ENCODE peak calls at places on chromosome 21, in six cellular contexts. One of them, this sample, is unnamed.

GRCh38 chr21:44433791-44434567 is 21.3 kb upstream of the LRRC3 start:
- DNase-seq in nephron progenitor cell: no peak
- DNase-seq in neural crest cell: no peak
- DNase-seq in bronchial epithelial cell: no peak
- DNase-seq in PC-3: no peak
- DNase-seq in fibroblast of pulmonary artery: no peak
- DNase-seq in this sample: no peak

GRCh38 chr21:17738171-17738953 is 80.8 kb downstream of the C21orf91 start:
- DNase-seq in nephron progenitor cell: no peak
- DNase-seq in bronchial epithelial cell: no peak
- DNase-seq in PC-3: peak; percentile 50
- DNase-seq in fibroblast of pulmonary artery: no peak
- DNase-seq in neural crest cell: no peak
- DNase-seq in this sample: no peak

GRCh38 chr21:43211085-43212071 is 42.6 kb downstream of the CRYAA start:
- DNase-seq in bronchial epithelial cell: no peak
- DNase-seq in PC-3: no peak
- DNase-seq in fibroblast of pulmonary artery: peak; percentile 7
- DNase-seq in nephron progenitor cell: peak; percentile 45
- DNase-seq in neural crest cell: peak; percentile 28
- DNase-seq in this sample: no peak

GRCh38 chr21:43881283-43881682 is 16.3 kb downstream of the AGPAT3 start:
- DNase-seq in PC-3: no peak
- DNase-seq in nephron progenitor cell: no peak
- DNase-seq in bronchial epithelial cell: no peak
- DNase-seq in neural crest cell: no peak
- DNase-seq in fibroblast of pulmonary artery: no peak
- DNase-seq in this sample: peak; percentile 42

GRCh38 chr21:44431300-44431699 is 24.0 kb upstream of the LRRC3 start:
- DNase-seq in PC-3: no peak
- DNase-seq in neural crest cell: no peak
- DNase-seq in bronchial epithelial cell: no peak
- DNase-seq in nephron progenitor cell: no peak
- DNase-seq in fibroblast of pulmonary artery: no peak
- DNase-seq in this sample: no peak

GRCh38 chr21:36141513-36141925 is 6.6 kb downstream of the CBR3 start:
- DNase-seq in fibroblast of pulmonary artery: peak; percentile 85
- DNase-seq in neural crest cell: peak; percentile 69
- DNase-seq in PC-3: peak; percentile 100
- DNase-seq in bronchial epithelial cell: peak; percentile 98
- DNase-seq in nephron progenitor cell: peak; percentile 75
- DNase-seq in this sample: peak; percentile 74

GRCh38 chr21:22575165-22575584 is 1577.0 kb downstream of the NCAM2 start:
- DNase-seq in bronchial epithelial cell: no peak
- DNase-seq in neural crest cell: peak; percentile 14
- DNase-seq in nephron progenitor cell: peak; percentile 25
- DNase-seq in fibroblast of pulmonary artery: peak; percentile 0
- DNase-seq in PC-3: peak; percentile 47
- DNase-seq in this sample: no peak

GRCh38 chr21:33241846-33242245 is 12.1 kb downstream of the IFNAR2 start:
- DNase-seq in bronchial epithelial cell: no peak
- DNase-seq in fibroblast of pulmonary artery: no peak
- DNase-seq in neural crest cell: no peak
- DNase-seq in nephron progenitor cell: no peak
- DNase-seq in PC-3: no peak
- DNase-seq in this sample: no peak

GRCh38 chr21:42553435-42553834 is 39.8 kb downstream of the SLC37A1 start:
- DNase-seq in neural crest cell: no peak
- DNase-seq in bronchial epithelial cell: no peak
- DNase-seq in nephron progenitor cell: no peak
- DNase-seq in PC-3: no peak
- DNase-seq in fibroblast of pulmonary artery: no peak
- DNase-seq in this sample: no peak

GRCh38 chr21:41706263-41706639 is 60.6 kb downstream of the RIPK4 start:
- DNase-seq in nephron progenitor cell: no peak
- DNase-seq in bronchial epithelial cell: no peak
- DNase-seq in PC-3: no peak
- DNase-seq in neural crest cell: no peak
- DNase-seq in fibroblast of pulmonary artery: no peak
- DNase-seq in this sample: no peak

GRCh38 chr21:23401278-23401677 is 2206.0 kb downstream of the MRPL39 start:
- DNase-seq in neural crest cell: no peak
- DNase-seq in bronchial epithelial cell: peak; percentile 10
- DNase-seq in nephron progenitor cell: no peak
- DNase-seq in PC-3: peak; percentile 61
- DNase-seq in fibroblast of pulmonary artery: peak; percentile 1
- DNase-seq in this sample: no peak

GRCh38 chr21:33825898-33826297 is 89.7 kb downstream of the ATP5PO start:
- DNase-seq in bronchial epithelial cell: no peak
- DNase-seq in PC-3: no peak
- DNase-seq in fibroblast of pulmonary artery: peak; percentile 34
- DNase-seq in neural crest cell: no peak
- DNase-seq in nephron progenitor cell: no peak
- DNase-seq in this sample: no peak

GRCh38 chr21:42684109-42684916 is 30.9 kb downstream of the PDE9A start:
- DNase-seq in PC-3: peak; percentile 28
- DNase-seq in bronchial epithelial cell: no peak
- DNase-seq in fibroblast of pulmonary artery: no peak
- DNase-seq in neural crest cell: no peak
- DNase-seq in nephron progenitor cell: no peak
- DNase-seq in this sample: no peak

GRCh38 chr21:35508389-35508888 is 459.3 kb upstream of the RUNX1 start:
- DNase-seq in neural crest cell: peak; percentile 23
- DNase-seq in nephron progenitor cell: no peak
- DNase-seq in bronchial epithelial cell: peak; percentile 47
- DNase-seq in fibroblast of pulmonary artery: peak; percentile 91
- DNase-seq in PC-3: peak; percentile 92
- DNase-seq in this sample: no peak

GRCh38 chr21:39251326-39251725 is 62.1 kb downstream of the BRWD1 start:
- DNase-seq in fibroblast of pulmonary artery: no peak
- DNase-seq in nephron progenitor cell: no peak
- DNase-seq in PC-3: no peak
- DNase-seq in bronchial epithelial cell: no peak
- DNase-seq in neural crest cell: no peak
- DNase-seq in this sample: no peak

GRCh38 chr21:35428927-35429326 is 379.8 kb upstream of the RUNX1 start:
- DNase-seq in PC-3: no peak
- DNase-seq in bronchial epithelial cell: no peak
- DNase-seq in fibroblast of pulmonary artery: peak; percentile 3
- DNase-seq in neural crest cell: no peak
- DNase-seq in nephron progenitor cell: no peak
- DNase-seq in this sample: no peak

GRCh38 chr21:15993951-15994350 is 264.2 kb downstream of the USP25 start:
- DNase-seq in neural crest cell: no peak
- DNase-seq in nephron progenitor cell: no peak
- DNase-seq in bronchial epithelial cell: no peak
- DNase-seq in PC-3: no peak
- DNase-seq in fibroblast of pulmonary artery: no peak
- DNase-seq in this sample: no peak

GRCh38 chr21:22657786-22658185 is 1659.6 kb downstream of the NCAM2 start:
- DNase-seq in neural crest cell: no peak
- DNase-seq in PC-3: no peak
- DNase-seq in nephron progenitor cell: no peak
- DNase-seq in bronchial epithelial cell: no peak
- DNase-seq in fibroblast of pulmonary artery: no peak
- DNase-seq in this sample: no peak

GRCh38 chr21:44758781-44759627 is 42.6 kb downstream of the UBE2G2 start:
- DNase-seq in bronchial epithelial cell: no peak
- DNase-seq in fibroblast of pulmonary artery: no peak
- DNase-seq in neural crest cell: no peak
- DNase-seq in nephron progenitor cell: no peak
- DNase-seq in PC-3: no peak
- DNase-seq in this sample: no peak

GRCh38 chr21:44461438-44462089 is 6.3 kb downstream of the LRRC3 start:
- DNase-seq in PC-3: no peak
- DNase-seq in nephron progenitor cell: no peak
- DNase-seq in bronchial epithelial cell: no peak
- DNase-seq in neural crest cell: no peak
- DNase-seq in fibroblast of pulmonary artery: no peak
- DNase-seq in this sample: no peak

DNA sequence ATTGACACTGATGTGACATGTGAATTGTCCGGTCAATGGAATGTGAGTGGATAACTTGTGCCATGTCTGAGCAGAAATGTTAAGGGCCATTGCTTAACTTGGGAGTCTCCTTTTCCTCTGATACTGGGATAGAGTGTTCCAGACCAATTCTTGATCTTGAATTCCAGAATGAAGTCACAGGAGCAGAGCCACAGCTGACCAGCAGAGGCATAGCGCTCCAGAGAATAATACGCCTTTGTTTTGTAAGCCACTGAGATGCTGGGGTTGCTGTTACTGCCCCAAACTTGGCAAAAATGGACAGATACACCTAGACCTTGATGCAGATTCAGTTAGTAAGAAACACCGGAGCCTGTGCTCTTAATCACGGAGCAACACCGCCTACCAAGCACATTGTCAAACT is 6.3 kb downstream of the KCNJ6 start:
- DNase-seq in nephron progenitor cell: no peak
- DNase-seq in fibroblast of pulmonary artery: no peak
- DNase-seq in neural crest cell: no peak
- DNase-seq in bronchial epithelial cell: no peak
- DNase-seq in PC-3: no peak
- DNase-seq in this sample: no peak
- TF ChIP-seq CTCF in nephron progenitor cell: no peak
- TF ChIP-seq CTCF in fibroblast of pulmonary artery: no peak
- TF ChIP-seq CTCF in neural crest cell: peak; percentile 38
- TF ChIP-seq CTCF in bronchial epithelial cell: no peak
- TF ChIP-seq CTCF in PC-3: peak; percentile 41
- TF ChIP-seq CTCF in this sample: no peak

GRCh38 chr21:45818276-45818903 is 163.2 kb upstream of the COL6A1 start:
- DNase-seq in fibroblast of pulmonary artery: peak; percentile 81
- DNase-seq in neural crest cell: no peak
- DNase-seq in nephron progenitor cell: no peak
- DNase-seq in PC-3: peak; percentile 83
- DNase-seq in bronchial epithelial cell: peak; percentile 62
- DNase-seq in this sample: no peak
- TF ChIP-seq CTCF in fibroblast of pulmonary artery: no peak
- TF ChIP-seq CTCF in neural crest cell: no peak
- TF ChIP-seq CTCF in nephron progenitor cell: no peak
- TF ChIP-seq CTCF in PC-3: peak; percentile 48
- TF ChIP-seq CTCF in bronchial epithelial cell: no peak
- TF ChIP-seq CTCF in this sample: no peak

DNA sequence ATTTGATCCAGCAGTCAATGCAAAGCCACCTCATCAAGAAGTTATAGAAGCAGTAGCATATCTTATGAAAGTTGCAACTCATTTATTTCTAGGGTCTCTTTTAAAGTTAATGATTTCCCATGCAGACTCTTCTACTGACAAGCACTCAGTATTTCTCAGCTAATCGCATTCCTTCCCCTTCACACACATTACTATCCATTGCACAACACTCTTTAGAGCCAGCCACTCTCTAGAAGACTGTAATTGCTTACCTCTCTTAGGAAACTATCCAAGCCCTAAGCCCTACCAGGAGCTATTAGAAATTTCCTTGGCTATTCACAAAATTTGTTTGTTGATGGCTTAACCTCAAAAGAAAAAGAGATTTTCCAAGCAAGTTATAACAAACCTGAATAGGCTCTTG is 106.0 kb downstream of the ADAMTS1 start:
- DNase-seq in fibroblast of pulmonary artery: peak; percentile 41
- DNase-seq in nephron progenitor cell: no peak
- DNase-seq in neural crest cell: no peak
- DNase-seq in bronchial epithelial cell: peak; percentile 8
- DNase-seq in PC-3: no peak
- DNase-seq in this sample: no peak
- TF ChIP-seq CTCF in fibroblast of pulmonary artery: no peak
- TF ChIP-seq CTCF in nephron progenitor cell: no peak
- TF ChIP-seq CTCF in neural crest cell: no peak
- TF ChIP-seq CTCF in bronchial epithelial cell: no peak
- TF ChIP-seq CTCF in PC-3: no peak
- TF ChIP-seq CTCF in this sample: no peak

DNA sequence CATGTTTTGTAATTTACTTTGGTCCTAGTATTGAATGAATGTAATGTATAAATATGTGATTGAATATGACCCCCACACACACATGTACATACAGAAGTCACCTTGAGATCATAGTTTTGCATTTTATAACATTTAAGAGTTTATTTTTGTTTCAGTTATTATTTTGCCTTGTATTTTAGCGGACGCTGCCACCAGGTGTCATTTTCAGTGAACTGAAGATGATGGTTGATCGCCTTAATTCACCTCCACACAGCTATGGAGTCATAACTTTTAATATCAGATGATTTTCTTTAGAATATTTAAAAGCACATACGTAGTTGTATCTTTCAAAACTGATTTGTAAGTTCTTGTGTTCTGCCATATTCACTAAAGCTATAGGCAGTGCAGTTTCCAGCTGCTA is 130.4 kb downstream of the DYRK1A start:
- DNase-seq in bronchial epithelial cell: no peak
- DNase-seq in nephron progenitor cell: no peak
- DNase-seq in fibroblast of pulmonary artery: peak; percentile 33
- DNase-seq in PC-3: peak; percentile 34
- DNase-seq in neural crest cell: no peak
- DNase-seq in this sample: no peak
- TF ChIP-seq CTCF in bronchial epithelial cell: no peak
- TF ChIP-seq CTCF in nephron progenitor cell: no peak
- TF ChIP-seq CTCF in fibroblast of pulmonary artery: peak; percentile 27
- TF ChIP-seq CTCF in PC-3: peak; percentile 68
- TF ChIP-seq CTCF in neural crest cell: peak; percentile 56
- TF ChIP-seq CTCF in this sample: no peak

GRCh38 chr21:37575536-37576083 is 209.0 kb downstream of the DYRK1A start:
- DNase-seq in nephron progenitor cell: no peak
- DNase-seq in fibroblast of pulmonary artery: no peak
- DNase-seq in neural crest cell: no peak
- DNase-seq in bronchial epithelial cell: no peak
- DNase-seq in PC-3: no peak
- DNase-seq in this sample: no peak

GRCh38 chr21:37582613-37583012 is 216.0 kb downstream of the DYRK1A start:
- DNase-seq in bronchial epithelial cell: no peak
- DNase-seq in fibroblast of pulmonary artery: peak; percentile 84
- DNase-seq in neural crest cell: no peak
- DNase-seq in PC-3: peak; percentile 68
- DNase-seq in nephron progenitor cell: no peak
- DNase-seq in this sample: peak; percentile 34

GRCh38 chr21:37580690-37581089 is 214.1 kb downstream of the DYRK1A start:
- DNase-seq in nephron progenitor cell: no peak
- DNase-seq in PC-3: no peak
- DNase-seq in neural crest cell: no peak
- DNase-seq in bronchial epithelial cell: no peak
- DNase-seq in fibroblast of pulmonary artery: no peak
- DNase-seq in this sample: no peak

GRCh38 chr21:37578471-37579126 is 212.0 kb downstream of the DYRK1A start:
- DNase-seq in bronchial epithelial cell: no peak
- DNase-seq in fibroblast of pulmonary artery: no peak
- DNase-seq in PC-3: no peak
- DNase-seq in neural crest cell: no peak
- DNase-seq in nephron progenitor cell: no peak
- DNase-seq in this sample: no peak

GRCh38 chr21:37579356-37579755 is 212.8 kb downstream of the DYRK1A start:
- DNase-seq in fibroblast of pulmonary artery: no peak
- DNase-seq in neural crest cell: no peak
- DNase-seq in bronchial epithelial cell: no peak
- DNase-seq in nephron progenitor cell: no peak
- DNase-seq in PC-3: no peak
- DNase-seq in this sample: no peak
- TF ChIP-seq CTCF in fibroblast of pulmonary artery: no peak
- TF ChIP-seq CTCF in neural crest cell: no peak
- TF ChIP-seq CTCF in bronchial epithelial cell: no peak
- TF ChIP-seq CTCF in nephron progenitor cell: no peak
- TF ChIP-seq CTCF in PC-3: no peak
- TF ChIP-seq CTCF in this sample: no peak

This sample was measured in GM13977.